ENCODE peak calls at places on chromosome 19, in ten cellular contexts. One of them, this sample, is unnamed.

GRCh38 chr19:48970139-48970766 is 5.1 kb downstream of the FTL start:
- DNase-seq in testis: no peak
- DNase-seq in Peyer's patch: no peak
- DNase-seq in GM12892: no peak
- DNase-seq in K562: no peak
- DNase-seq in IMR-90: no peak
- DNase-seq in transverse colon: no peak
- DNase-seq in H54: no peak
- DNase-seq in A549: no peak
- DNase-seq in esophagus squamous epithelium: no peak
- DNase-seq in this sample: no peak

GRCh38 chr19:39828015-39828633 is 5.8 kb downstream of the DYRK1B start:
- DNase-seq in testis: no peak
- DNase-seq in Peyer's patch: peak
- DNase-seq in GM12892: no peak
- DNase-seq in K562: no peak
- DNase-seq in IMR-90: no peak
- DNase-seq in transverse colon: peak
- DNase-seq in H54: no peak
- DNase-seq in A549: no peak
- DNase-seq in esophagus squamous epithelium: no peak
- DNase-seq in this sample: no peak

GRCh38 chr19:42276821-42277220 is 7.8 kb downstream of the CIC start:
- DNase-seq in testis: no peak
- DNase-seq in Peyer's patch: no peak
- DNase-seq in GM12892: no peak
- DNase-seq in K562: no peak
- DNase-seq in IMR-90: no peak
- DNase-seq in transverse colon: no peak
- DNase-seq in H54: no peak
- DNase-seq in A549: no peak
- DNase-seq in esophagus squamous epithelium: no peak
- DNase-seq in this sample: no peak

GRCh38 chr19:15115080-15115479 is 7.9 kb downstream of the SYDE1 start:
- DNase-seq in testis: peak
- DNase-seq in Peyer's patch: peak
- DNase-seq in GM12892: no peak
- DNase-seq in K562: no peak
- DNase-seq in IMR-90: peak
- DNase-seq in transverse colon: peak
- DNase-seq in H54: no peak
- DNase-seq in A549: no peak
- DNase-seq in esophagus squamous epithelium: no peak
- DNase-seq in this sample: no peak

GRCh38 chr19:48325265-48325910 is at the start of gene EMP3:
- DNase-seq in testis: peak
- DNase-seq in Peyer's patch: peak
- DNase-seq in GM12892: peak
- DNase-seq in K562: peak
- DNase-seq in IMR-90: peak
- DNase-seq in transverse colon: peak
- DNase-seq in H54: peak
- DNase-seq in A549: peak
- DNase-seq in esophagus squamous epithelium: no peak
- DNase-seq in this sample: peak

GRCh38 chr19:6712231-6712630 is 8.2 kb downstream of the C3 start:
- DNase-seq in testis: no peak
- DNase-seq in Peyer's patch: no peak
- DNase-seq in GM12892: no peak
- DNase-seq in K562: no peak
- DNase-seq in IMR-90: no peak
- DNase-seq in transverse colon: no peak
- DNase-seq in H54: no peak
- DNase-seq in A549: no peak
- DNase-seq in esophagus squamous epithelium: no peak
- DNase-seq in this sample: no peak

GRCh38 chr19:22523940-22524339 is 101.8 kb upstream of the ZNF98 start:
- DNase-seq in testis: no peak
- DNase-seq in Peyer's patch: no peak
- DNase-seq in GM12892: no peak
- DNase-seq in K562: no peak
- DNase-seq in IMR-90: no peak
- DNase-seq in transverse colon: no peak
- DNase-seq in H54: no peak
- DNase-seq in A549: no peak
- DNase-seq in esophagus squamous epithelium: no peak
- DNase-seq in this sample: no peak

GRCh38 chr19:3638208-3639193 is 11.9 kb upstream of the CACTIN start:
- DNase-seq in testis: no peak
- DNase-seq in Peyer's patch: no peak
- DNase-seq in GM12892: no peak
- DNase-seq in K562: no peak
- DNase-seq in IMR-90: no peak
- DNase-seq in transverse colon: no peak
- DNase-seq in H54: no peak
- DNase-seq in A549: no peak
- DNase-seq in esophagus squamous epithelium: no peak
- DNase-seq in this sample: no peak

GRCh38 chr19:6273701-6274601 is 5.8 kb downstream of the MLLT1 start:
- DNase-seq in testis: peak
- DNase-seq in Peyer's patch: peak
- DNase-seq in GM12892: no peak
- DNase-seq in K562: peak
- DNase-seq in IMR-90: peak
- DNase-seq in transverse colon: peak
- DNase-seq in H54: peak
- DNase-seq in A549: no peak
- DNase-seq in esophagus squamous epithelium: no peak
- DNase-seq in this sample: peak

GRCh38 chr19:13342672-13343071 is 163.6 kb downstream of the CACNA1A start:
- DNase-seq in testis: no peak
- DNase-seq in Peyer's patch: no peak
- DNase-seq in GM12892: no peak
- DNase-seq in K562: no peak
- DNase-seq in IMR-90: no peak
- DNase-seq in transverse colon: no peak
- DNase-seq in H54: no peak
- DNase-seq in A549: no peak
- DNase-seq in esophagus squamous epithelium: no peak
- DNase-seq in this sample: no peak

GRCh38 chr19:55454787-55455243 is 6.6 kb downstream of the ISOC2 start:
- DNase-seq in testis: peak
- DNase-seq in Peyer's patch: no peak
- DNase-seq in GM12892: no peak
- DNase-seq in K562: peak
- DNase-seq in IMR-90: peak
- DNase-seq in transverse colon: no peak
- DNase-seq in H54: peak
- DNase-seq in A549: peak
- DNase-seq in esophagus squamous epithelium: no peak
- DNase-seq in this sample: no peak

GRCh38 chr19:40519352-40520322 is 52.8 kb downstream of the SPTBN4 start:
- DNase-seq in testis: no peak
- DNase-seq in Peyer's patch: no peak
- DNase-seq in GM12892: no peak
- DNase-seq in K562: no peak
- DNase-seq in IMR-90: peak
- DNase-seq in transverse colon: no peak
- DNase-seq in H54: no peak
- DNase-seq in A549: peak
- DNase-seq in esophagus squamous epithelium: no peak
- DNase-seq in this sample: no peak

GRCh38 chr19:51808333-51808986 is 13.5 kb downstream of the FPR3 start:
- DNase-seq in testis: no peak
- DNase-seq in Peyer's patch: no peak
- DNase-seq in GM12892: no peak
- DNase-seq in K562: no peak
- DNase-seq in IMR-90: no peak
- DNase-seq in transverse colon: no peak
- DNase-seq in H54: no peak
- DNase-seq in A549: peak
- DNase-seq in esophagus squamous epithelium: no peak
- DNase-seq in this sample: no peak

GRCh38 chr19:46385636-46386035 is 27.7 kb downstream of the CCDC8 start:
- DNase-seq in testis: no peak
- DNase-seq in Peyer's patch: no peak
- DNase-seq in GM12892: no peak
- DNase-seq in K562: no peak
- DNase-seq in IMR-90: no peak
- DNase-seq in transverse colon: no peak
- DNase-seq in H54: no peak
- DNase-seq in A549: no peak
- DNase-seq in esophagus squamous epithelium: no peak
- DNase-seq in this sample: no peak

GRCh38 chr19:46388311-46389095 is 24.9 kb downstream of the CCDC8 start:
- DNase-seq in testis: no peak
- DNase-seq in Peyer's patch: no peak
- DNase-seq in GM12892: no peak
- DNase-seq in K562: no peak
- DNase-seq in IMR-90: no peak
- DNase-seq in transverse colon: no peak
- DNase-seq in H54: no peak
- DNase-seq in A549: no peak
- DNase-seq in esophagus squamous epithelium: no peak
- DNase-seq in this sample: no peak

GRCh38 chr19:46386151-46386550 is 27.2 kb downstream of the CCDC8 start:
- DNase-seq in testis: no peak
- DNase-seq in Peyer's patch: no peak
- DNase-seq in GM12892: no peak
- DNase-seq in K562: no peak
- DNase-seq in IMR-90: no peak
- DNase-seq in transverse colon: no peak
- DNase-seq in H54: no peak
- DNase-seq in A549: no peak
- DNase-seq in esophagus squamous epithelium: no peak
- DNase-seq in this sample: no peak

GRCh38 chr19:46386996-46387712 is 26.2 kb downstream of the CCDC8 start:
- DNase-seq in testis: no peak
- DNase-seq in Peyer's patch: no peak
- DNase-seq in GM12892: no peak
- DNase-seq in K562: no peak
- DNase-seq in IMR-90: no peak
- DNase-seq in transverse colon: no peak
- DNase-seq in H54: no peak
- DNase-seq in A549: no peak
- DNase-seq in esophagus squamous epithelium: no peak
- DNase-seq in this sample: no peak

GRCh38 chr19:46387713-46388130 is 25.6 kb downstream of the CCDC8 start:
- DNase-seq in testis: no peak
- DNase-seq in Peyer's patch: no peak
- DNase-seq in GM12892: no peak
- DNase-seq in K562: no peak
- DNase-seq in IMR-90: no peak
- DNase-seq in transverse colon: no peak
- DNase-seq in H54: no peak
- DNase-seq in A549: no peak
- DNase-seq in esophagus squamous epithelium: no peak
- DNase-seq in this sample: no peak
- TF ChIP-seq POLR2A in testis: no peak
- TF ChIP-seq POLR2A in Peyer's patch: no peak
- TF ChIP-seq POLR2A in GM12892: no peak
- TF ChIP-seq POLR2A in K562: no peak
- TF ChIP-seq POLR2A in IMR-90: no peak
- TF ChIP-seq POLR2A in transverse colon: no peak
- TF ChIP-seq POLR2A in H54: no peak
- TF ChIP-seq POLR2A in A549: no peak
- TF ChIP-seq POLR2A in esophagus squamous epithelium: no peak
- TF ChIP-seq POLR2A in this sample: no peak

GRCh38 chr19:2524361-2524839 is 48.5 kb downstream of the GADD45B start:
- DNase-seq in testis: no peak
- DNase-seq in Peyer's patch: no peak
- DNase-seq in GM12892: no peak
- DNase-seq in K562: no peak
- DNase-seq in IMR-90: no peak
- DNase-seq in transverse colon: no peak
- DNase-seq in H54: no peak
- DNase-seq in A549: no peak
- DNase-seq in esophagus squamous epithelium: no peak
- DNase-seq in this sample: no peak
- TF ChIP-seq POLR2A in testis: no peak
- TF ChIP-seq POLR2A in Peyer's patch: no peak
- TF ChIP-seq POLR2A in GM12892: no peak
- TF ChIP-seq POLR2A in K562: no peak
- TF ChIP-seq POLR2A in IMR-90: no peak
- TF ChIP-seq POLR2A in transverse colon: no peak
- TF ChIP-seq POLR2A in H54: no peak
- TF ChIP-seq POLR2A in A549: no peak
- TF ChIP-seq POLR2A in esophagus squamous epithelium: no peak
- TF ChIP-seq POLR2A in this sample: no peak

GRCh38 chr19:10105241-10106099 is 692 bp upstream of the PPAN start:
- DNase-seq in testis: no peak
- DNase-seq in Peyer's patch: peak
- DNase-seq in GM12892: no peak
- DNase-seq in K562: no peak
- DNase-seq in IMR-90: no peak
- DNase-seq in transverse colon: peak
- DNase-seq in H54: no peak
- DNase-seq in A549: no peak
- DNase-seq in esophagus squamous epithelium: no peak
- DNase-seq in this sample: no peak
- TF ChIP-seq POLR2A in testis: no peak
- TF ChIP-seq POLR2A in Peyer's patch: no peak
- TF ChIP-seq POLR2A in GM12892: peak
- TF ChIP-seq POLR2A in K562: no peak
- TF ChIP-seq POLR2A in IMR-90: no peak
- TF ChIP-seq POLR2A in transverse colon: no peak
- TF ChIP-seq POLR2A in H54: no peak
- TF ChIP-seq POLR2A in A549: no peak
- TF ChIP-seq POLR2A in esophagus squamous epithelium: no peak
- TF ChIP-seq POLR2A in this sample: no peak

DNA sequence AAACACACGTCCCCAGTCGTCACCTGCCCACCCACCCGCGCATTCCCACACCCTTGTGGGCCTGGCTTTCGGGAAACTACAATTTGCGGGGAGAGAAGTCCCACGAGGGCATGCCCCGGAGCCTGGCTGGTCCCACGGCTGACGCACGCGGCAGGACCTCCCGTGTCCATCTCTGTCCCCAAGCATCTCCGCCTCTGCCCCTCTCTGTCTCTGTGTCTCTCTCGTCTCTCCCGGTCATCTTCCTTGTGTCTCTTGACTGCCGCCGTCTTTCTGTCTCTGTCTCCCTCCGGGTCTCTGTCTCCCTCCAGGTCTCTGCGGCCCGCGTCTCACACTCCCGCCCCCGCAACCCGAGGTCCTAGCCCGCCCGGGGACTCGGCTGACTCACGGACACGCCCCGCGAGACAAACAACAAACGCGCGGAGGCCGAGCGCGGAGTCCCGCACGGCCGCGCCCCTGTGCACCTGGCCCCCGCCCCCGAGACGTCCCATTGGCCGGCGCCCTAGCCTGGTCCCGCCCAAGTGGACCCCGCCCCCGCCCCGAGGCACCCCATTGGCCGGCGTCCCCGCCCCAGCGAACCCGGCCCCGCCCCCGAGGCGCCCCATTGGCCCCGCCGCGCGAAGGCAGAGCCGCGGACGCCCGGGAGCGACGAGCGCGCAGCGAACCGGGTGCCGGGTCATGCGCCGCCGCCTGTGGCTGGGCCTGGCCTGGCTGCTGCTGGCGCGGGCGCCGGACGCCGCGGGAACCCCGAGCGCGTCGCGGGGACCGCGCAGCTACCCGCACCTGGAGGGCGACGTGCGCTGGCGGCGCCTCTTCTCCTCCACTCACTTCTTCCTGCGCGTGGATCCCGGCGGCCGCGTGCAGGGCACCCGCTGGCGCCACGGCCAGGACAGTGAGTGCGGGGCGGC is at the start of gene FGF22:
- DNase-seq in testis: peak
- DNase-seq in Peyer's patch: peak
- DNase-seq in GM12892: peak
- DNase-seq in K562: peak
- DNase-seq in IMR-90: peak
- DNase-seq in transverse colon: peak
- DNase-seq in H54: peak
- DNase-seq in A549: peak
- DNase-seq in esophagus squamous epithelium: peak
- DNase-seq in this sample: peak
- TF ChIP-seq POLR2A in testis: no peak
- TF ChIP-seq POLR2A in Peyer's patch: no peak
- TF ChIP-seq POLR2A in GM12892: no peak
- TF ChIP-seq POLR2A in K562: peak
- TF ChIP-seq POLR2A in IMR-90: no peak
- TF ChIP-seq POLR2A in transverse colon: no peak
- TF ChIP-seq POLR2A in H54: no peak
- TF ChIP-seq POLR2A in A549: no peak
- TF ChIP-seq POLR2A in esophagus squamous epithelium: no peak
- TF ChIP-seq POLR2A in this sample: no peak